ENCODE peak calls at places on chromosomes 2 and 18, in eight cellular contexts. E is right lobe of liver, D is suprapubic skin, V is testis, J is prostate gland, A is ovary, Y is sigmoid colon, H is HCT116. P is an unnamed sample.
A peak's percentile ranks its signal among the peaks of the same experiment; 100 is the strongest.

GRCh38 chr2:209933499-209934458 is 68.7 kb upstream of the RPE start:
- DNase-seq in E (no peak), D (no peak), V (peak; percentile 73), J (peak; percentile 76), A (no peak), Y (no peak), H (no peak), P (no peak)

GRCh38 chr2:99948010-99948409 is 194.4 kb downstream of the AFF3 start:
- DNase-seq in E (no peak), D (no peak), V (no peak), J (no peak), A (no peak), Y (no peak), H (no peak), P (no peak)

GRCh38 chr2:200455958-200456421 is 53.9 kb downstream of the KCTD18 start:
- DNase-seq in E (no peak), D (no peak), V (no peak), J (no peak), A (no peak), Y (no peak), H (no peak), P (no peak)

GRCh38 chr2:159558479-159558878 is 57.9 kb downstream of the BAZ2B start:
- DNase-seq in E (no peak), D (no peak), V (no peak), J (no peak), A (no peak), Y (no peak), H (no peak), P (no peak)

GRCh38 chr2:119609337-119609736 is 65.1 kb downstream of the CFAP221 start:
- DNase-seq in E (no peak), D (no peak), V (no peak), J (no peak), A (no peak), Y (no peak), H (no peak), P (no peak)

GRCh38 chr2:44941551-44942234 is at the start of gene SIX3:
- DNase-seq in E (no peak), D (no peak), V (peak; percentile 53), J (no peak), A (no peak), Y (no peak), H (peak; percentile 79), P (peak; percentile 26)

GRCh38 chr2:95204396-95204795 is 2.9 kb upstream of the ZNF892 start:
- DNase-seq in E (no peak), D (no peak), V (no peak), J (no peak), A (no peak), Y (no peak), H (no peak), P (no peak)

GRCh38 chr2:11270891-11271290 is 73.5 kb downstream of the ROCK2 start:
- DNase-seq in E (no peak), D (no peak), V (no peak), J (no peak), A (no peak), Y (no peak), H (no peak), P (no peak)

GRCh38 chr18:73979742-73980141 is 167.9 kb downstream of the FBXO15 start:
- DNase-seq in E (no peak), D (no peak), V (no peak), J (no peak), A (no peak), Y (no peak), H (no peak), P (no peak)

GRCh38 chr18:39841133-39842041 is 2113.6 kb upstream of the PIK3C3 start:
- DNase-seq in E (no peak), D (no peak), V (peak; percentile 86), J (peak; percentile 39), A (peak; percentile 10), Y (peak; percentile 78), H (peak; percentile 28), P (peak; percentile 41)

GRCh38 chr2:1736997-1737480 is 7.3 kb downstream of the PXDN start:
- DNase-seq in E (peak; percentile 40), D (no peak), V (peak; percentile 4), J (no peak), A (no peak), Y (peak; percentile 86), H (no peak), P (no peak)

GRCh38 chr2:168169097-168169745 is 78.2 kb downstream of the STK39 start:
- DNase-seq in E (no peak), D (no peak), V (no peak), J (no peak), A (no peak), Y (no peak), H (no peak), P (no peak)

GRCh38 chr18:2515408-2515807 is 55.9 kb downstream of the METTL4 start:
- DNase-seq in E (no peak), D (no peak), V (no peak), J (no peak), A (no peak), Y (no peak), H (peak; percentile 21), P (no peak)

GRCh38 chr2:137950238-137950637 is 14.0 kb upstream of the HNMT start:
- DNase-seq in E (no peak), D (no peak), V (no peak), J (no peak), A (no peak), Y (no peak), H (no peak), P (no peak)

GRCh38 chr2:39264733-39265132 is 21.0 kb upstream of the CDKL4 start:
- DNase-seq in E (no peak), D (no peak), V (no peak), J (no peak), A (no peak), Y (no peak), H (no peak), P (no peak)

GRCh38 chr2:224769489-224769888 is 53.3 kb upstream of the CCDC195 start:
- DNase-seq in E (no peak), D (no peak), V (no peak), J (no peak), A (no peak), Y (no peak), H (no peak), P (no peak)

GRCh38 chr2:111200333-111200879 is 79.7 kb downstream of the BCL2L11 start:
- DNase-seq in E (no peak), D (no peak), V (no peak), J (no peak), A (no peak), Y (no peak), H (no peak), P (no peak)

GRCh38 chr2:42136832-42137821 is 32.0 kb upstream of the EML4 start:
- DNase-seq in E (no peak), D (no peak), V (no peak), J (no peak), A (no peak), Y (no peak), H (no peak), P (no peak)

GRCh38 chr2:205758051-205758450 is 75.8 kb downstream of the NRP2 start:
- DNase-seq in E (no peak), D (no peak), V (peak; percentile 56), J (no peak), A (peak; percentile 72), Y (peak; percentile 72), H (no peak), P (no peak)

GRCh38 chr2:234710066-234710465 is 213.2 kb upstream of the ARL4C start:
- DNase-seq in E (no peak), D (peak; percentile 23), V (no peak), J (no peak), A (no peak), Y (no peak), H (no peak), P (no peak)

GRCh38 chr2:1538663-1539062 is 125.4 kb downstream of the TPO start:
- DNase-seq in E (no peak), D (peak; percentile 57), V (peak; percentile 43), J (no peak), A (no peak), Y (no peak), H (peak; percentile 45), P (no peak)

DNA sequence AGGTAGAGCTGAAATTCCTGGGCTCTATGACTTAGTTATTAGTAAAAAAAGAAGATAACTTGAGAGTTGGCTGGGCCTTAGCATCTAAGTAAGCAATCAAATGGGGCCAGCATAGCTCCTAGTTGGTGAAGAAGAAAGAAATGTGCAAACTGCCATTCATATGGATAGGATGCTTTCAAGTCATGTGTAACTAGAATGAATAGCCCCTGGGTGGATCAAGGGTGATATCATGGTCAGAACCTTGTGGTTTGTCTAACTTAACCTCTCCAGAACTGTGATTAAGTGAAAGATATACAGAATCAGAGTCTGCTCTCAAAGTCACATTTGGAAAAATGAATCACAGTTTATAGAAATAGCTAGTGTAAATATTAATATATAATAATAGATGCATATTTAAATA is 198.7 kb upstream of the DTNA start:
- DNase-seq in E (no peak), D (no peak), V (no peak), J (no peak), A (no peak), Y (no peak), H (no peak), P (no peak)
- H3K4me3 ChIP-seq in E (no peak overlapping the region), D (no peak overlapping the region), V (no peak overlapping the region), J (no peak overlapping the region), A (no peak overlapping the region), Y (no peak overlapping the region), H (no peak overlapping the region), P (no peak overlapping the region)

DNA sequence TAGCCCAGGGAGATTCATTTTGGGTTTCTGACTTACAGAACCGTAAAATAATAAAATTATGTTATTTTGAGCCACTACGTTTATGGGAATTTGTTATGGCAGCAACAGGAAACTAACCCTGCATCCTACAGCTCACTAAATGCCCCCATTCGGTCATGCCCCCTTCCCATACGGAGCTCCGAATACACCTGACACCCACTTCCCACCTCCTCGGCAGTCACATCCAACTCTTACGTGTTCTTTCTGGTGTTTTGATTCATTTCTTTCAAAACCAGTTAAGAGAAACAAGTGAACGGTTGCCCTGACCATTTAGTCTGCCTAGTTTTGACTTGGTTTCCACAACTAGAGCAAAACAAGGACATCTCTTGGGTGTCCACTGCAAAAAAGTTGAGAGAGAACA is 19.7 kb downstream of the EIPR1 start:
- DNase-seq in E (no peak), D (no peak), V (no peak), J (no peak), A (no peak), Y (no peak), H (no peak), P (no peak)
- H3K27ac ChIP-seq in E (no peak overlapping the region), D (no peak overlapping the region), V (no peak overlapping the region), J (no peak overlapping the region), A (no peak overlapping the region), Y (no peak overlapping the region), H (no peak overlapping the region), P (no peak overlapping the region)

GRCh38 chr2:85438291-85439110 is 20.0 kb downstream of the SH2D6 start:
- DNase-seq in E (no peak), D (no peak), V (no peak), J (no peak), A (no peak), Y (no peak), H (no peak), P (no peak)
- TF ChIP-seq POLR2A in E (no peak), D (no peak), V (no peak), J (no peak), A (no peak), Y (no peak), H (no peak), P (no peak)

DNA sequence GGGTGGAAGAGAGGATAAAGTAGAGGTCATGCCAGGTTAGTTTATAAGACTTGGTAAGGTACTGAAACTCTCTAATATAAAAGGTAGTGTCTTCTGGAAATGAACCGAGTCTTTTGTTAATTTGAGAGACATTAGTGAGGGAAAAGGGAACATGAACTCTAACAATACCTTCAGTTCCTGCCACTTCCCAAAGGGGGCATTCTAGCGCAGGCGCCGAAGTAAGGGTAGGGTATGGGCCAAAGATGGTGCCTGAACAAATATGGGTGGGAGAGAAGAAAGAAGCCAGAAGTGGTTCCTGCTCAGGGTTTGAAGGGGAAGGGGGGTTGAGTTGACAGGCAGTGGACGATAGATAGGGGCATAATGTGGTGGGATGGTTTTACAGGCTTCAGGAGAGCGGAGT is 10.1 kb upstream of the REG1B start:
- DNase-seq in E (no peak), D (no peak), V (no peak), J (no peak), A (no peak), Y (no peak), H (no peak), P (no peak)
- H3K4me3 ChIP-seq in E (no peak overlapping the region), D (no peak overlapping the region), V (no peak overlapping the region), J (no peak overlapping the region), A (no peak overlapping the region), Y (no peak overlapping the region), H (no peak overlapping the region), P (no peak overlapping the region)

P was measured in transverse colon.